ENCODE peak calls at places on chromosomes 7 and 10, in five cellular contexts. One of them, this sample, is unnamed.

GRCh38 chr10:100614416-100614815 is 78.7 kb downstream of the HIF1AN start:
- DNase-seq in A172: no peak
- DNase-seq in hypothalamus: no peak
- DNase-seq in thoracic aorta: no peak
- DNase-seq in stimulated activated CD8-positive, alpha-beta memory T cell treated with anti-CD3 and anti-CD28 coated beads, Interleukin-15, amount 100 ng/mL, for 24 hours: no peak
- DNase-seq in this sample: no peak

GRCh38 chr7:65809259-65809981 is 63.5 kb upstream of the VKORC1L1 start:
- DNase-seq in hypothalamus: no peak
- DNase-seq in A172: no peak
- DNase-seq in stimulated activated CD8-positive, alpha-beta memory T cell treated with anti-CD3 and anti-CD28 coated beads, Interleukin-15, amount 100 ng/mL, for 24 hours: no peak
- DNase-seq in thoracic aorta: no peak
- DNase-seq in this sample: no peak

GRCh38 chr10:121033371-121033770 is 182.2 kb downstream of the WDR11 start:
- DNase-seq in stimulated activated CD8-positive, alpha-beta memory T cell treated with anti-CD3 and anti-CD28 coated beads, Interleukin-15, amount 100 ng/mL, for 24 hours: no peak
- DNase-seq in thoracic aorta: no peak
- DNase-seq in A172: no peak
- DNase-seq in hypothalamus: no peak
- DNase-seq in this sample: no peak

GRCh38 chr10:28676968-28677888 is at the start of gene BAMBI:
- DNase-seq in stimulated activated CD8-positive, alpha-beta memory T cell treated with anti-CD3 and anti-CD28 coated beads, Interleukin-15, amount 100 ng/mL, for 24 hours: peak; percentile 79
- DNase-seq in thoracic aorta: peak; percentile 45
- DNase-seq in A172: peak; percentile 75
- DNase-seq in hypothalamus: peak; percentile 92
- DNase-seq in this sample: peak; percentile 61

GRCh38 chr10:12476661-12477060 is 127.3 kb downstream of the CAMK1D start:
- DNase-seq in stimulated activated CD8-positive, alpha-beta memory T cell treated with anti-CD3 and anti-CD28 coated beads, Interleukin-15, amount 100 ng/mL, for 24 hours: no peak
- DNase-seq in A172: no peak
- DNase-seq in thoracic aorta: no peak
- DNase-seq in hypothalamus: no peak
- DNase-seq in this sample: no peak

GRCh38 chr7:90629306-90629918 is 33.3 kb downstream of the CDK14 start:
- DNase-seq in hypothalamus: no peak
- DNase-seq in stimulated activated CD8-positive, alpha-beta memory T cell treated with anti-CD3 and anti-CD28 coated beads, Interleukin-15, amount 100 ng/mL, for 24 hours: no peak
- DNase-seq in A172: peak; percentile 70
- DNase-seq in thoracic aorta: no peak
- DNase-seq in this sample: no peak

GRCh38 chr7:34011017-34011680 is 105.8 kb downstream of the BMPER start:
- DNase-seq in thoracic aorta: no peak
- DNase-seq in A172: no peak
- DNase-seq in stimulated activated CD8-positive, alpha-beta memory T cell treated with anti-CD3 and anti-CD28 coated beads, Interleukin-15, amount 100 ng/mL, for 24 hours: no peak
- DNase-seq in hypothalamus: no peak
- DNase-seq in this sample: no peak

GRCh38 chr7:155471728-155472127 is 13.8 kb downstream of the EN2 start:
- DNase-seq in stimulated activated CD8-positive, alpha-beta memory T cell treated with anti-CD3 and anti-CD28 coated beads, Interleukin-15, amount 100 ng/mL, for 24 hours: no peak
- DNase-seq in hypothalamus: no peak
- DNase-seq in thoracic aorta: no peak
- DNase-seq in A172: no peak
- DNase-seq in this sample: no peak

GRCh38 chr7:127809285-127809702 is 157.3 kb downstream of the SND1 start:
- DNase-seq in A172: peak; percentile 38
- DNase-seq in thoracic aorta: no peak
- DNase-seq in stimulated activated CD8-positive, alpha-beta memory T cell treated with anti-CD3 and anti-CD28 coated beads, Interleukin-15, amount 100 ng/mL, for 24 hours: no peak
- DNase-seq in hypothalamus: no peak
- DNase-seq in this sample: no peak

GRCh38 chr7:95509199-95509598 is 23.5 kb downstream of the ASB4 start:
- DNase-seq in thoracic aorta: no peak
- DNase-seq in stimulated activated CD8-positive, alpha-beta memory T cell treated with anti-CD3 and anti-CD28 coated beads, Interleukin-15, amount 100 ng/mL, for 24 hours: no peak
- DNase-seq in A172: peak; percentile 45
- DNase-seq in hypothalamus: peak; percentile 39
- DNase-seq in this sample: no peak

GRCh38 chr10:113961261-113961938 is 82.3 kb upstream of the ADRB1 start:
- DNase-seq in hypothalamus: no peak
- DNase-seq in A172: no peak
- DNase-seq in thoracic aorta: no peak
- DNase-seq in stimulated activated CD8-positive, alpha-beta memory T cell treated with anti-CD3 and anti-CD28 coated beads, Interleukin-15, amount 100 ng/mL, for 24 hours: no peak
- DNase-seq in this sample: no peak

GRCh38 chr10:70652761-70653657 is 19.3 kb upstream of the ADAMTS14 start:
- DNase-seq in stimulated activated CD8-positive, alpha-beta memory T cell treated with anti-CD3 and anti-CD28 coated beads, Interleukin-15, amount 100 ng/mL, for 24 hours: no peak
- DNase-seq in A172: peak; percentile 96
- DNase-seq in thoracic aorta: no peak
- DNase-seq in hypothalamus: no peak
- DNase-seq in this sample: no peak

GRCh38 chr10:49311562-49312236 is 12.7 kb downstream of the C10orf71 start:
- DNase-seq in stimulated activated CD8-positive, alpha-beta memory T cell treated with anti-CD3 and anti-CD28 coated beads, Interleukin-15, amount 100 ng/mL, for 24 hours: no peak
- DNase-seq in thoracic aorta: no peak
- DNase-seq in hypothalamus: no peak
- DNase-seq in A172: no peak
- DNase-seq in this sample: no peak

GRCh38 chr10:49768329-49768728 is 6.2 kb upstream of the OGDHL start:
- DNase-seq in hypothalamus: no peak
- DNase-seq in thoracic aorta: no peak
- DNase-seq in stimulated activated CD8-positive, alpha-beta memory T cell treated with anti-CD3 and anti-CD28 coated beads, Interleukin-15, amount 100 ng/mL, for 24 hours: no peak
- DNase-seq in A172: no peak
- DNase-seq in this sample: no peak

GRCh38 chr10:87942884-87943527 is 79.6 kb downstream of the PTEN start:
- DNase-seq in thoracic aorta: no peak
- DNase-seq in hypothalamus: no peak
- DNase-seq in A172: no peak
- DNase-seq in stimulated activated CD8-positive, alpha-beta memory T cell treated with anti-CD3 and anti-CD28 coated beads, Interleukin-15, amount 100 ng/mL, for 24 hours: no peak
- DNase-seq in this sample: no peak

This sample was measured in omental fat pad.